ENCODE peak calls at places on chromosome 1, in seven cellular contexts. J is mammary epithelial cell; N is kidney; M is EH; B is progenitor cell of endocrine pancreas; S is effector memory CD4-positive, alpha-beta T cell; O is choroid plexus epithelial cell. V is an unnamed sample.

GRCh38 chr1:10561955-10562354 is 87.2 kb downstream of the PEX14 start:
- DNase-seq in B (no peak), J (peak; percentile 5), M (no peak), S (no peak), N (no peak), O (peak; percentile 32), V (no peak)

GRCh38 chr1:9004031-9004730 is 22.0 kb downstream of the SLC2A7 start:
- DNase-seq in B (no peak), N (no peak), M (peak; percentile 12), O (no peak), J (no peak), S (no peak), V (no peak)

GRCh38 chr1:43238991-43239469 is 30.8 kb upstream of the TMEM125 start:
- DNase-seq in O (no peak), M (no peak), B (no peak), J (no peak), N (no peak), S (no peak), V (no peak)

GRCh38 chr1:64401285-64401684 is 68.6 kb upstream of the CACHD1 start:
- DNase-seq in J (no peak), M (no peak), N (no peak), O (no peak), S (no peak), B (no peak), V (no peak)

GRCh38 chr1:221164029-221164428 is 284.8 kb downstream of the HLX start:
- DNase-seq in S (no peak), J (no peak), N (no peak), M (peak; percentile 49), B (no peak), O (no peak), V (no peak)

GRCh38 chr1:189220750-189221149 is 1256.9 kb downstream of the BRINP3 start:
- DNase-seq in S (no peak), N (no peak), O (peak; percentile 5), B (no peak), M (no peak), J (no peak), V (no peak)

GRCh38 chr1:241611063-241611462 is 29.1 kb downstream of the CHML start:
- DNase-seq in J (peak; percentile 80), O (peak; percentile 83), M (peak; percentile 70), S (no peak), B (no peak), N (no peak), V (no peak)

GRCh38 chr1:244207042-244207934 is 156.2 kb downstream of the ZBTB18 start:
- DNase-seq in S (no peak), N (no peak), O (peak; percentile 79), B (no peak), J (no peak), M (no peak), V (no peak)

GRCh38 chr1:205239078-205239477 is 11.3 kb downstream of the TMCC2 start:
- DNase-seq in J (no peak), O (no peak), B (no peak), M (no peak), N (no peak), S (no peak), V (no peak)

GRCh38 chr1:109928591-109929111 is 18.0 kb downstream of the CSF1 start:
- DNase-seq in B (no peak), M (peak; percentile 76), S (no peak), N (peak; percentile 85), J (peak; percentile 56), O (peak; percentile 83), V (no peak)

GRCh38 chr1:64410217-64410616 is 59.7 kb upstream of the CACHD1 start:
- DNase-seq in O (no peak), B (no peak), S (no peak), J (no peak), N (no peak), M (no peak), V (no peak)

GRCh38 chr1:83931658-83932253 is 67.2 kb downstream of the TTLL7 start:
- DNase-seq in S (peak; percentile 1), J (peak; percentile 16), N (no peak), O (peak; percentile 78), B (no peak), M (peak; percentile 63), V (no peak)

GRCh38 chr1:84374991-84375838 is 23.1 kb upstream of the DNASE2B start:
- DNase-seq in M (peak; percentile 32), O (no peak), J (no peak), S (no peak), N (no peak), B (no peak), V (no peak)

GRCh38 chr1:61056674-61057439 is 25.5 kb upstream of the NFIA start:
- DNase-seq in B (no peak), O (peak; percentile 61), S (no peak), J (peak; percentile 53), N (peak; percentile 78), M (peak; percentile 32), V (no peak)

GRCh38 chr1:210597555-210598134 is 268.9 kb downstream of the HHAT start:
- DNase-seq in M (peak; percentile 96), S (no peak), B (no peak), O (peak; percentile 63), N (no peak), J (peak; percentile 88), V (no peak)

GRCh38 chr1:74432325-74432724 is 80.1 kb downstream of the LRRC53 start:
- DNase-seq in N (no peak), M (no peak), B (no peak), J (no peak), S (no peak), O (no peak), V (no peak)

GRCh38 chr1:194252189-194252588 is 1065.8 kb upstream of the B3GALT2 start:
- DNase-seq in J (no peak), O (peak; percentile 51), B (no peak), S (no peak), M (peak; percentile 87), N (no peak), V (no peak)

GRCh38 chr1:225573216-225573615 is 79.7 kb downstream of the ENAH start:
- DNase-seq in J (no peak), S (no peak), N (no peak), O (no peak), B (no peak), M (no peak), V (no peak)

GRCh38 chr1:175222296-175222938 is 29.8 kb upstream of the KIAA0040 start:
- DNase-seq in N (no peak), O (no peak), M (peak; percentile 15), B (no peak), S (no peak), J (peak; percentile 95), V (no peak)

V was measured in T follicular helper cell.